ENCODE peak calls at places on chromosomes 2 and 18, in nine cellular contexts. S, R, O, M, I, V, A, N and G are unnamed samples.
A peak's percentile ranks its signal among the peaks of the same experiment; 100 is the strongest.

GRCh38 chr2:140526575-140526974 is 1604.2 kb downstream of the LRP1B start:
- DNase-seq in N (no peak), R (no peak), O (no peak), V (no peak), A (no peak), M (no peak), I (no peak), S (no peak), G (no peak)

GRCh38 chr2:40344364-40344763 is 107.5 kb downstream of the SLC8A1 start:
- DNase-seq in A (peak; percentile 39), S (no peak), M (no peak), I (no peak), N (no peak), R (no peak), O (no peak), V (no peak), G (no peak)

GRCh38 chr2:46815121-46815802 is 100.3 kb downstream of the MCFD2 start:
- DNase-seq in S (no peak), N (no peak), O (no peak), R (peak; percentile 34), A (no peak), M (no peak), V (no peak), I (no peak), G (peak; percentile 29)

GRCh38 chr2:112026509-112026908 is 28.6 kb upstream of the TMEM87B start:
- DNase-seq in A (no peak), M (no peak), S (no peak), N (no peak), V (no peak), R (peak; percentile 26), I (no peak), O (no peak), G (no peak)

GRCh38 chr2:234502285-234502918 is 5.5 kb upstream of the ARL4C start:
- DNase-seq in A (peak; percentile 86), M (no peak), V (no peak), N (no peak), I (no peak), S (no peak), R (no peak), O (no peak), G (peak; percentile 66)

GRCh38 chr2:57204364-57204763 is 842.2 kb upstream of the VRK2 start:
- DNase-seq in S (no peak), V (no peak), M (no peak), A (no peak), I (no peak), N (no peak), R (no peak), O (no peak), G (no peak)

GRCh38 chr2:85119900-85120299 is 13.3 kb upstream of the TCF7L1 start:
- DNase-seq in N (no peak), V (no peak), I (no peak), M (no peak), A (no peak), S (no peak), R (no peak), O (no peak), G (no peak)

GRCh38 chr18:48452863-48453323 is 43.7 kb upstream of the ZBTB7C start:
- DNase-seq in V (no peak), M (no peak), A (no peak), S (no peak), I (no peak), N (peak; percentile 54), R (no peak), O (no peak), G (no peak)

GRCh38 chr18:59629894-59630293 is 67.3 kb downstream of the CCBE1 start:
- DNase-seq in V (no peak), S (peak; percentile 46), I (peak; percentile 84), O (no peak), N (no peak), R (no peak), M (no peak), A (peak; percentile 43), G (no peak)

GRCh38 chr18:79797518-79798345 is at the start of gene KCNG2:
- DNase-seq in V (no peak), M (no peak), N (no peak), S (no peak), I (peak; percentile 44), O (no peak), R (no peak), A (peak; percentile 33), G (no peak)

GRCh38 chr18:79799619-79800352 is 2.0 kb downstream of the KCNG2 start:
- DNase-seq in V (no peak), R (no peak), S (no peak), M (no peak), N (no peak), I (peak; percentile 55), A (no peak), O (no peak), G (no peak)

GRCh38 chr18:79798346-79798998 is 734 bp downstream of the KCNG2 start:
- DNase-seq in A (no peak), O (no peak), M (no peak), S (no peak), N (no peak), V (no peak), R (no peak), I (peak; percentile 45), G (no peak)

GRCh38 chr18:79800353-79801180 is 2.8 kb downstream of the KCNG2 start:
- DNase-seq in S (no peak), V (no peak), I (peak; percentile 41), A (no peak), R (no peak), O (no peak), N (no peak), M (no peak), G (no peak)

DNA sequence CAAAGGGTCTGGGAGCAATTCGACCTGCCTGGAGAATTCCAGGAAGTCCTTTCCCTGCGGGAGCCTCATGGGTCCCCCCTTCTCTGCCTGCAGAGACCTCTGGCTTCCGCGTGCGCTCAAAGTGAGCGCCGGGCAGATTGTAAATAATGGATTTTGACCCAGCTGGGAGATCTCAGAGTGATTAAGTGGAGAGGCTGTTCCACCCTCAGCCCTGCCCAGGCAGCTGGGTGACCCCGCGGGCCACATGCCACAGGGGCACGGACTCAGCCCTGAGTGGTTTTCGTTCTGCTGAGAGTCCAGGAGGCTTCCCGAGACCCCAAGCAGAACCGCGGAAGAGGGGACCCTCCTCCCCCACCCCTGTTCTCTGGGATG is 1.2 kb downstream of the KCNG2 start:
- DNase-seq in I (no peak), R (no peak), S (no peak), A (peak; percentile 24), O (no peak), N (no peak), V (no peak), M (no peak), G (no peak)
- H3K27ac ChIP-seq in I (no peak overlapping the region), R (no peak overlapping the region), S (no peak overlapping the region), A (no peak overlapping the region), O (no peak overlapping the region), N (no peak overlapping the region), V (no peak overlapping the region), M (no peak overlapping the region), G (no peak overlapping the region)

GRCh38 chr2:70133127-70133452 is 45.8 kb downstream of the PCBP1 start:
- DNase-seq in A (no peak), R (no peak), V (no peak), M (no peak), O (no peak), I (no peak), S (no peak), N (no peak), G (no peak)
- H3K4me1 ChIP-seq in A (peaks cover 19% of the 10 kb centered on the region), R (peaks cover 47% of the 10 kb centered on the region), V (peaks cover 51% of the 10 kb centered on the region), M (peaks cover 6% of the 10 kb centered on the region), O (peaks cover 8% of the 10 kb centered on the region), I (peaks cover 40% of the 10 kb centered on the region), S (peaks cover 9% of the 10 kb centered on the region), N (peaks cover 9% of the 10 kb centered on the region), G (peaks cover 49% of the 10 kb centered on the region)

GRCh38 chr2:237157551-237158102 is 71.9 kb downstream of the COPS8 start:
- DNase-seq in R (peak; percentile 50), A (no peak), O (no peak), N (no peak), M (no peak), S (no peak), V (no peak), I (no peak), G (no peak)

GRCh38 chr2:237154894-237155851 is 69.5 kb downstream of the COPS8 start:
- DNase-seq in N (no peak), M (no peak), A (no peak), O (no peak), I (no peak), R (peak; percentile 90), V (no peak), S (no peak), G (peak; percentile 19)

GRCh38 chr2:237158194-237158593 is 72.5 kb downstream of the COPS8 start:
- DNase-seq in R (peak; percentile 64), V (no peak), O (no peak), M (no peak), I (no peak), A (no peak), N (no peak), S (no peak), G (peak; percentile 22)

GRCh38 chr2:237156131-237156856 is 70.6 kb downstream of the COPS8 start:
- DNase-seq in O (no peak), S (peak; percentile 88), N (no peak), R (peak; percentile 87), A (peak; percentile 84), I (peak; percentile 88), M (peak; percentile 80), V (no peak), G (peak; percentile 86)

DNA sequence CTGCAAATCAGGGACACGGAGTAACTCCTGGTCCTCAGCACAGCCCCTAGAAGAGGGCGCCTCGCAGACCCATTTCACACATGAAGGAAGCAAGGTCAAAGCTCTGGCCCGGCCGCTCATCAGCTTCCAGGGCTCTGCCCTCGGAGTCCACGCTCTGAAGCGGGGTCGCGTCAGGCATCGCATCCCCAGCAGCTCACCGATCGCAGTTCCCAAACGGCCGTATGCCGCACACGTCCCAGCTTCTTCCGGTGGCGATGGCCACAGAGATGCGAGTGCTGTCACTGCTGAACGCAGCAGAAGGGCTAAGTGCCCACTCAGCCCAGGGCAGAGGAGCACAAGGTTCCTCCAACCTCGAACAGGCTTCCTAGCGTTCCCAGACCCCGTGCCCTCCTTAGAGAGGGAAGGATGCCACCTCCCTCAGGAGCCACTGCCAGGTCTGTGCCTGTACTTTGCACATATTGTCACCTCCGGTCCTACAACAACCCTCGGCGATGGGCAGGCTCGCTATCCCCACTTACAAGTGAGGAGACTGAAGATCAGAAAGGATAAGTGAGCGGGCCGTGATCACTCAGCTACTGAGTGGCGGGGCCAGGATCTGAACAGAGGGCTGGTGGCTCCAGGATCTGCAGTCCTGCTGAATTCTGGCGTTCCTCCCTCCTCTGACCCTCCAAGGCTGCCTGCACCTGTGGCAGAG is 71.3 kb downstream of the COPS8 start:
- DNase-seq in O (no peak), M (no peak), I (no peak), N (no peak), S (no peak), V (no peak), R (peak; percentile 90), A (no peak), G (no peak)
- H3K4me3 ChIP-seq in O (no peak overlapping the region), M (no peak overlapping the region), I (no peak overlapping the region), N (no peak overlapping the region), S (no peak overlapping the region), V (no peak overlapping the region), R (no peak overlapping the region), A (no peak overlapping the region), G (peak overlapping the region; percentile 22)

GRCh38 chr2:86193901-86194567 is 1.2 kb downstream of the IMMT start:
- DNase-seq in A (no peak), V (no peak), R (no peak), N (no peak), I (no peak), S (no peak), O (no peak), M (no peak), G (no peak)
- H3K27ac ChIP-seq in A (peak overlapping the region; percentile 99), V (peak overlapping the region; percentile 96), R (peak overlapping the region; percentile 100), N (no peak overlapping the region), I (peak overlapping the region; percentile 100), S (peak overlapping the region; percentile 98), O (no peak overlapping the region), M (no peak overlapping the region), G (no peak overlapping the region)

GRCh38 chr2:218882463-218882821 is 1.8 kb downstream of the WNT10A start:
- DNase-seq in R (no peak), I (no peak), O (no peak), A (no peak), V (no peak), S (no peak), M (no peak), N (no peak), G (no peak)
- H3K4me1 ChIP-seq in R (peaks cover 34% of the 10 kb centered on the region), I (peaks cover 30% of the 10 kb centered on the region), O (no peaks in the 10 kb centered on the region), A (no peaks in the 10 kb centered on the region), V (peaks cover 4% of the 10 kb centered on the region), S (no peaks in the 10 kb centered on the region), M (no peaks in the 10 kb centered on the region), N (no peaks in the 10 kb centered on the region), G (no peaks in the 10 kb centered on the region)